ENCODE peak calls at places on chromosomes 13 and 19, in nine cellular contexts. R, S, G, K, M, Y, F, Z and X are unnamed samples.

GRCh38 chr19:41699968-41700323 is 8.5 kb upstream of the CEACAM5 start:
- DNase-seq in R (no peak), S (no peak), G (no peak), K (no peak), M (no peak), Y (no peak), F (no peak), Z (no peak), X (no peak)

GRCh38 chr13:97028441-97029299 is 34.4 kb upstream of the OXGR1 start:
- DNase-seq in R (no peak), S (peak), G (peak), K (peak), M (peak), Y (peak), F (peak), Z (peak), X (peak)

GRCh38 chr19:17358395-17358794 is 18.7 kb downstream of the PLVAP start:
- DNase-seq in R (no peak), S (peak), G (no peak), K (no peak), M (no peak), Y (no peak), F (no peak), Z (no peak), X (peak)

GRCh38 chr19:46824887-46825730 is 25.5 kb downstream of the AP2S1 start:
- DNase-seq in R (no peak), S (no peak), G (no peak), K (no peak), M (no peak), Y (no peak), F (no peak), Z (no peak), X (no peak)

GRCh38 chr19:1707240-1707639 is 46.1 kb upstream of the ONECUT3 start:
- DNase-seq in R (no peak), S (no peak), G (no peak), K (no peak), M (no peak), Y (no peak), F (no peak), Z (no peak), X (no peak)

GRCh38 chr19:11164879-11165406 is 9.4 kb upstream of the SPC24 start:
- DNase-seq in R (no peak), S (no peak), G (peak), K (no peak), M (no peak), Y (no peak), F (no peak), Z (peak), X (no peak)

GRCh38 chr19:48918801-48919247 is 14.7 kb upstream of the DHDH start:
- DNase-seq in R (no peak), S (no peak), G (no peak), K (peak), M (peak), Y (no peak), F (no peak), Z (no peak), X (peak)

GRCh38 chr13:43787998-43788397 is 1.2 kb upstream of the ENOX1 start:
- DNase-seq in R (no peak), S (peak), G (no peak), K (peak), M (no peak), Y (no peak), F (no peak), Z (no peak), X (no peak)

GRCh38 chr13:40626977-40627376 is 39.5 kb downstream of the FOXO1 start:
- DNase-seq in R (no peak), S (no peak), G (no peak), K (no peak), M (no peak), Y (no peak), F (no peak), Z (no peak), X (no peak)

GRCh38 chr19:39983695-39984302 is 12.8 kb downstream of the PSMC4 start:
- DNase-seq in R (no peak), S (no peak), G (no peak), K (no peak), M (no peak), Y (no peak), F (no peak), Z (no peak), X (no peak)

GRCh38 chr19:39381910-39382611 is 8.8 kb downstream of the PAF1 start:
- DNase-seq in R (no peak), S (peak), G (no peak), K (peak), M (no peak), Y (no peak), F (no peak), Z (no peak), X (no peak)

GRCh38 chr19:4379383-4380253 is 20.7 kb downstream of the SH3GL1 start:
- DNase-seq in R (no peak), S (no peak), G (no peak), K (peak), M (no peak), Y (no peak), F (peak), Z (peak), X (no peak)

GRCh38 chr19:44643605-44644390 is at the start of gene PVR:
- DNase-seq in R (peak), S (peak), G (peak), K (peak), M (peak), Y (peak), F (no peak), Z (peak), X (peak)

GRCh38 chr13:101308247-101309013 is 107.9 kb downstream of the NALCN start:
- DNase-seq in R (no peak), S (no peak), G (no peak), K (peak), M (no peak), Y (no peak), F (no peak), Z (no peak), X (no peak)

GRCh38 chr19:49832556-49832955 is 14.5 kb downstream of the MED25 start:
- DNase-seq in R (no peak), S (no peak), G (no peak), K (no peak), M (no peak), Y (no peak), F (no peak), Z (no peak), X (no peak)

GRCh38 chr19:58003153-58003828 is 671 bp upstream of the ZNF606 start:
- DNase-seq in R (no peak), S (no peak), G (no peak), K (peak), M (no peak), Y (no peak), F (no peak), Z (no peak), X (no peak)

GRCh38 chr19:48714759-48715261 is 4.7 kb downstream of the MAMSTR start:
- DNase-seq in R (no peak), S (no peak), G (no peak), K (no peak), M (no peak), Y (no peak), F (no peak), Z (peak), X (no peak)

GRCh38 chr19:41064974-41065569 is 23.2 kb upstream of the CYP2A13 start:
- DNase-seq in R (no peak), S (no peak), G (no peak), K (peak), M (peak), Y (no peak), F (no peak), Z (no peak), X (no peak)

GRCh38 chr13:98976338-98976737 is 1.5 kb downstream of the DOCK9 start:
- DNase-seq in R (no peak), S (peak), G (no peak), K (peak), M (no peak), Y (no peak), F (no peak), Z (no peak), X (no peak)

GRCh38 chr13:95676100-95676774 is 702 bp upstream of the DNAJC3 start:
- DNase-seq in R (no peak), S (peak), G (no peak), K (peak), M (no peak), Y (no peak), F (peak), Z (peak), X (peak)

GRCh38 chr19:4007836-4008539 is 452 bp downstream of the PIAS4 start:
- DNase-seq in R (no peak), S (no peak), G (peak), K (no peak), M (peak), Y (no peak), F (no peak), Z (peak), X (no peak)

GRCh38 chr19:29873024-29873800 is 61.4 kb downstream of the CCNE1 start:
- DNase-seq in R (peak), S (no peak), G (peak), K (no peak), M (peak), Y (peak), F (peak), Z (peak), X (peak)